ENCODE peak calls at places on chromosomes 12 and 14, in seven cellular contexts. One of them, this sample, is unnamed.

GRCh38 chr14:37384870-37385596 is 187.3 kb downstream of the MIPOL1 start:
- DNase-seq in T-helper 17 cell: no peak
- DNase-seq in naive thymus-derived CD8-positive, alpha-beta T cell: no peak
- DNase-seq in amniotic stem cell: no peak
- DNase-seq in T follicular helper cell: no peak
- DNase-seq in substantia nigra: no peak
- DNase-seq in nephron progenitor cell: no peak
- DNase-seq in this sample: no peak

GRCh38 chr14:48963231-48963630 is 622.9 kb downstream of the RPS29 start:
- DNase-seq in T-helper 17 cell: no peak
- DNase-seq in naive thymus-derived CD8-positive, alpha-beta T cell: no peak
- DNase-seq in amniotic stem cell: no peak
- DNase-seq in T follicular helper cell: no peak
- DNase-seq in substantia nigra: no peak
- DNase-seq in nephron progenitor cell: no peak
- DNase-seq in this sample: no peak

GRCh38 chr14:60327447-60328331 is 78.7 kb downstream of the PPM1A start:
- DNase-seq in T-helper 17 cell: peak; percentile 11
- DNase-seq in naive thymus-derived CD8-positive, alpha-beta T cell: peak; percentile 30
- DNase-seq in amniotic stem cell: no peak
- DNase-seq in T follicular helper cell: no peak
- DNase-seq in substantia nigra: no peak
- DNase-seq in nephron progenitor cell: peak; percentile 41
- DNase-seq in this sample: peak; percentile 13

GRCh38 chr14:32629146-32629545 is 300.0 kb downstream of the AKAP6 start:
- DNase-seq in T-helper 17 cell: no peak
- DNase-seq in naive thymus-derived CD8-positive, alpha-beta T cell: no peak
- DNase-seq in amniotic stem cell: no peak
- DNase-seq in T follicular helper cell: no peak
- DNase-seq in substantia nigra: no peak
- DNase-seq in nephron progenitor cell: no peak
- DNase-seq in this sample: no peak

GRCh38 chr12:121957831-121958515 is 39.6 kb downstream of the CFAP251 start:
- DNase-seq in T-helper 17 cell: no peak
- DNase-seq in naive thymus-derived CD8-positive, alpha-beta T cell: no peak
- DNase-seq in amniotic stem cell: no peak
- DNase-seq in T follicular helper cell: no peak
- DNase-seq in substantia nigra: no peak
- DNase-seq in nephron progenitor cell: no peak
- DNase-seq in this sample: no peak

GRCh38 chr12:113244015-113244983 is 23.0 kb downstream of the TPCN1 start:
- DNase-seq in T-helper 17 cell: no peak
- DNase-seq in naive thymus-derived CD8-positive, alpha-beta T cell: no peak
- DNase-seq in amniotic stem cell: no peak
- DNase-seq in T follicular helper cell: no peak
- DNase-seq in substantia nigra: peak; percentile 56
- DNase-seq in nephron progenitor cell: no peak
- DNase-seq in this sample: no peak

GRCh38 chr12:57129311-57130288 is 1.3 kb downstream of the LRP1 start:
- DNase-seq in T-helper 17 cell: no peak
- DNase-seq in naive thymus-derived CD8-positive, alpha-beta T cell: no peak
- DNase-seq in amniotic stem cell: no peak
- DNase-seq in T follicular helper cell: no peak
- DNase-seq in substantia nigra: no peak
- DNase-seq in nephron progenitor cell: peak; percentile 29
- DNase-seq in this sample: no peak

GRCh38 chr14:61472025-61472672 is 150.8 kb downstream of the PRKCH start:
- DNase-seq in T-helper 17 cell: no peak
- DNase-seq in naive thymus-derived CD8-positive, alpha-beta T cell: no peak
- DNase-seq in amniotic stem cell: peak; percentile 95
- DNase-seq in T follicular helper cell: peak; percentile 35
- DNase-seq in substantia nigra: no peak
- DNase-seq in nephron progenitor cell: no peak
- DNase-seq in this sample: no peak

GRCh38 chr12:55847603-55848329 is 5.0 kb upstream of the MMP19 start:
- DNase-seq in T-helper 17 cell: no peak
- DNase-seq in naive thymus-derived CD8-positive, alpha-beta T cell: no peak
- DNase-seq in amniotic stem cell: peak; percentile 95
- DNase-seq in T follicular helper cell: no peak
- DNase-seq in substantia nigra: no peak
- DNase-seq in nephron progenitor cell: peak; percentile 44
- DNase-seq in this sample: peak; percentile 25

GRCh38 chr14:106691601-106692291 is 1165.4 kb downstream of the TMEM121 start:
- DNase-seq in T-helper 17 cell: peak; percentile 36
- DNase-seq in naive thymus-derived CD8-positive, alpha-beta T cell: peak; percentile 46
- DNase-seq in amniotic stem cell: no peak
- DNase-seq in T follicular helper cell: peak; percentile 51
- DNase-seq in substantia nigra: no peak
- DNase-seq in nephron progenitor cell: peak; percentile 2
- DNase-seq in this sample: peak; percentile 9

GRCh38 chr14:49986344-49987014 is 93.6 kb downstream of the ARF6 start:
- DNase-seq in T-helper 17 cell: no peak
- DNase-seq in naive thymus-derived CD8-positive, alpha-beta T cell: no peak
- DNase-seq in amniotic stem cell: no peak
- DNase-seq in T follicular helper cell: no peak
- DNase-seq in substantia nigra: no peak
- DNase-seq in nephron progenitor cell: no peak
- DNase-seq in this sample: no peak

GRCh38 chr12:110537605-110538409 is 35.7 kb downstream of the RAD9B start:
- DNase-seq in T-helper 17 cell: no peak
- DNase-seq in naive thymus-derived CD8-positive, alpha-beta T cell: no peak
- DNase-seq in amniotic stem cell: no peak
- DNase-seq in T follicular helper cell: no peak
- DNase-seq in substantia nigra: no peak
- DNase-seq in nephron progenitor cell: no peak
- DNase-seq in this sample: no peak

GRCh38 chr14:104277416-104278213 is 139.2 kb downstream of the KIF26A start:
- DNase-seq in T-helper 17 cell: peak; percentile 2
- DNase-seq in naive thymus-derived CD8-positive, alpha-beta T cell: no peak
- DNase-seq in amniotic stem cell: no peak
- DNase-seq in T follicular helper cell: no peak
- DNase-seq in substantia nigra: no peak
- DNase-seq in nephron progenitor cell: no peak
- DNase-seq in this sample: no peak

GRCh38 chr12:82758743-82759142 is 72.0 kb downstream of the TMTC2 start:
- DNase-seq in T-helper 17 cell: no peak
- DNase-seq in naive thymus-derived CD8-positive, alpha-beta T cell: no peak
- DNase-seq in amniotic stem cell: no peak
- DNase-seq in T follicular helper cell: no peak
- DNase-seq in substantia nigra: no peak
- DNase-seq in nephron progenitor cell: no peak
- DNase-seq in this sample: no peak

GRCh38 chr14:69666698-69667211 is 55.4 kb downstream of the SUSD6 start:
- DNase-seq in T-helper 17 cell: no peak
- DNase-seq in naive thymus-derived CD8-positive, alpha-beta T cell: no peak
- DNase-seq in amniotic stem cell: no peak
- DNase-seq in T follicular helper cell: no peak
- DNase-seq in substantia nigra: no peak
- DNase-seq in nephron progenitor cell: no peak
- DNase-seq in this sample: no peak

GRCh38 chr12:55816876-55817351 is 610 bp downstream of the SARNP start:
- DNase-seq in T-helper 17 cell: no peak
- DNase-seq in naive thymus-derived CD8-positive, alpha-beta T cell: no peak
- DNase-seq in amniotic stem cell: no peak
- DNase-seq in T follicular helper cell: no peak
- DNase-seq in substantia nigra: no peak
- DNase-seq in nephron progenitor cell: no peak
- DNase-seq in this sample: peak; percentile 36

GRCh38 chr12:91381309-91381804 is 198.7 kb upstream of the DCN start:
- DNase-seq in T-helper 17 cell: no peak
- DNase-seq in naive thymus-derived CD8-positive, alpha-beta T cell: no peak
- DNase-seq in amniotic stem cell: peak; percentile 70
- DNase-seq in T follicular helper cell: no peak
- DNase-seq in substantia nigra: peak; percentile 68
- DNase-seq in nephron progenitor cell: peak; percentile 62
- DNase-seq in this sample: peak; percentile 77

GRCh38 chr12:12804011-12804410 is 9.1 kb upstream of the DDX47 start:
- DNase-seq in T-helper 17 cell: no peak
- DNase-seq in naive thymus-derived CD8-positive, alpha-beta T cell: no peak
- DNase-seq in amniotic stem cell: no peak
- DNase-seq in T follicular helper cell: no peak
- DNase-seq in substantia nigra: no peak
- DNase-seq in nephron progenitor cell: no peak
- DNase-seq in this sample: no peak

GRCh38 chr12:45732250-45732649 is 2.7 kb downstream of the ARID2 start:
- DNase-seq in T-helper 17 cell: no peak
- DNase-seq in naive thymus-derived CD8-positive, alpha-beta T cell: no peak
- DNase-seq in amniotic stem cell: no peak
- DNase-seq in T follicular helper cell: no peak
- DNase-seq in substantia nigra: no peak
- DNase-seq in nephron progenitor cell: no peak
- DNase-seq in this sample: no peak

GRCh38 chr12:124392991-124393790 is 98.3 kb downstream of the RFLNA start:
- DNase-seq in T-helper 17 cell: no peak
- DNase-seq in naive thymus-derived CD8-positive, alpha-beta T cell: no peak
- DNase-seq in amniotic stem cell: no peak
- DNase-seq in T follicular helper cell: no peak
- DNase-seq in substantia nigra: peak; percentile 80
- DNase-seq in nephron progenitor cell: no peak
- DNase-seq in this sample: no peak

GRCh38 chr12:51834411-51834810 is 14.1 kb downstream of the FIGNL2 start:
- DNase-seq in T-helper 17 cell: no peak
- DNase-seq in naive thymus-derived CD8-positive, alpha-beta T cell: no peak
- DNase-seq in amniotic stem cell: no peak
- DNase-seq in T follicular helper cell: no peak
- DNase-seq in substantia nigra: no peak
- DNase-seq in nephron progenitor cell: no peak
- DNase-seq in this sample: no peak

GRCh38 chr14:105153331-105153731 is 15.2 kb downstream of the JAG2 start:
- DNase-seq in T-helper 17 cell: no peak
- DNase-seq in naive thymus-derived CD8-positive, alpha-beta T cell: peak; percentile 7
- DNase-seq in amniotic stem cell: no peak
- DNase-seq in T follicular helper cell: no peak
- DNase-seq in substantia nigra: no peak
- DNase-seq in nephron progenitor cell: peak; percentile 42
- DNase-seq in this sample: no peak

GRCh38 chr12:106098691-106099200 is 40.0 kb downstream of the NUAK1 start:
- DNase-seq in T-helper 17 cell: no peak
- DNase-seq in naive thymus-derived CD8-positive, alpha-beta T cell: no peak
- DNase-seq in amniotic stem cell: no peak
- DNase-seq in T follicular helper cell: no peak
- DNase-seq in substantia nigra: no peak
- DNase-seq in nephron progenitor cell: no peak
- DNase-seq in this sample: no peak

GRCh38 chr12:109477963-109478315 is 505 bp downstream of the UBE3B start:
- DNase-seq in T-helper 17 cell: no peak
- DNase-seq in naive thymus-derived CD8-positive, alpha-beta T cell: no peak
- DNase-seq in amniotic stem cell: no peak
- DNase-seq in T follicular helper cell: no peak
- DNase-seq in substantia nigra: no peak
- DNase-seq in nephron progenitor cell: no peak
- DNase-seq in this sample: no peak

GRCh38 chr12:58419905-58420304 is 478.5 kb downstream of the ATP23 start:
- DNase-seq in T-helper 17 cell: no peak
- DNase-seq in naive thymus-derived CD8-positive, alpha-beta T cell: no peak
- DNase-seq in amniotic stem cell: no peak
- DNase-seq in T follicular helper cell: no peak
- DNase-seq in substantia nigra: no peak
- DNase-seq in nephron progenitor cell: no peak
- DNase-seq in this sample: no peak

GRCh38 chr12:78725951-78726550 is 138.5 kb upstream of the SYT1 start:
- DNase-seq in T-helper 17 cell: no peak
- DNase-seq in naive thymus-derived CD8-positive, alpha-beta T cell: no peak
- DNase-seq in amniotic stem cell: no peak
- DNase-seq in T follicular helper cell: no peak
- DNase-seq in substantia nigra: no peak
- DNase-seq in nephron progenitor cell: no peak
- DNase-seq in this sample: no peak

GRCh38 chr12:64633940-64634337 is 23.6 kb downstream of the RASSF3 start:
- DNase-seq in T-helper 17 cell: no peak
- DNase-seq in naive thymus-derived CD8-positive, alpha-beta T cell: no peak
- DNase-seq in amniotic stem cell: no peak
- DNase-seq in T follicular helper cell: no peak
- DNase-seq in substantia nigra: no peak
- DNase-seq in nephron progenitor cell: no peak
- DNase-seq in this sample: no peak

GRCh38 chr14:63857467-63858030 is 4.7 kb downstream of the SYNE2 start:
- DNase-seq in T-helper 17 cell: no peak
- DNase-seq in naive thymus-derived CD8-positive, alpha-beta T cell: no peak
- DNase-seq in amniotic stem cell: no peak
- DNase-seq in T follicular helper cell: peak; percentile 23
- DNase-seq in substantia nigra: no peak
- DNase-seq in nephron progenitor cell: no peak
- DNase-seq in this sample: no peak

GRCh38 chr12:32881107-32881506 is 15.5 kb downstream of the PKP2 start:
- DNase-seq in T-helper 17 cell: no peak
- DNase-seq in naive thymus-derived CD8-positive, alpha-beta T cell: no peak
- DNase-seq in amniotic stem cell: no peak
- DNase-seq in T follicular helper cell: no peak
- DNase-seq in substantia nigra: no peak
- DNase-seq in nephron progenitor cell: no peak
- DNase-seq in this sample: no peak